ENCODE peak calls at places on chromosomes 13 and 19, in four cellular contexts. I, H, S and U are unnamed samples. For H3K4me1, the result is how much of the 10 kb centered on the place peaks cover.

GRCh38 chr13:47869780-47870179 is 131.3 kb downstream of the SUCLA2 start:
- DNase-seq in H (no peak), I (no peak), S (no peak), U (no peak)

GRCh38 chr13:36778083-36778671 is 40.8 kb upstream of the RFXAP start:
- DNase-seq in I (peak), H (no peak), S (no peak), U (no peak)

GRCh38 chr13:40910324-40911050 is 108.6 kb downstream of the ELF1 start:
- DNase-seq in S (no peak), H (no peak), I (no peak), U (no peak)

GRCh38 chr13:48223016-48223385 is 10.0 kb upstream of the ITM2B start:
- DNase-seq in H (no peak), I (no peak), S (no peak), U (no peak)

GRCh38 chr19:57830071-57830602 is at the start of gene ZNF587B:
- DNase-seq in H (peak), I (peak), S (peak), U (peak)

GRCh38 chr13:83798731-83799130 is 83.5 kb downstream of the SLITRK1 start:
- DNase-seq in I (no peak), H (no peak), S (no peak), U (no peak)

GRCh38 chr13:78609464-78610205 is 6.3 kb upstream of the POU4F1 start:
- DNase-seq in I (peak), H (peak), S (peak), U (peak)

GRCh38 chr19:55497777-55498176 is 9.5 kb downstream of the SSC5D start:
- DNase-seq in I (no peak), S (no peak), H (no peak), U (no peak)

GRCh38 chr13:95920485-95920884 is 132.7 kb downstream of the UGGT2 start:
- DNase-seq in H (no peak), S (no peak), I (peak), U (no peak)

GRCh38 chr19:18233224-18233825 is 7.1 kb upstream of the PDE4C start:
- DNase-seq in I (peak), S (no peak), H (peak), U (peak)

GRCh38 chr19:47315125-47315821 is 5.6 kb downstream of the C5AR1 start:
- DNase-seq in H (peak), I (peak), S (no peak), U (no peak)

GRCh38 chr19:47637550-47637949 is 28.6 kb downstream of the BICRA start:
- DNase-seq in I (no peak), H (no peak), S (no peak), U (no peak)

GRCh38 chr13:70054572-70054971 is 53.1 kb upstream of the ATXN8OS start:
- DNase-seq in S (no peak), H (no peak), I (no peak), U (no peak)

GRCh38 chr19:991174-991931 is 7.2 kb downstream of the WDR18 start:
- DNase-seq in S (peak), I (no peak), H (peak), U (peak)

GRCh38 chr19:54439174-54439851 is 9.7 kb upstream of the LENG8 start:
- DNase-seq in H (peak), S (no peak), I (peak), U (peak)

GRCh38 chr19:48501961-48502719 is 9.5 kb downstream of the LMTK3 start:
- DNase-seq in H (peak), S (peak), I (peak), U (peak)

GRCh38 chr19:28349604-28350003 is 863.3 kb downstream of the UQCRFS1 start:
- DNase-seq in S (no peak), H (no peak), I (no peak), U (no peak)

GRCh38 chr19:12884926-12885748 is 1.9 kb downstream of the KLF1 start:
- DNase-seq in H (peak), I (peak), S (peak), U (peak)

GRCh38 chr19:11460207-11460606 is 20.6 kb downstream of the ELAVL3 start:
- DNase-seq in S (no peak), I (no peak), H (no peak), U (no peak)

GRCh38 chr19:53910170-53910518 is 1.1 kb downstream of the CACNG7 start:
- DNase-seq in S (peak), H (no peak), I (no peak), U (no peak)

GRCh38 chr19:7979559-7979958 is 25.9 kb downstream of the ELAVL1 start:
- DNase-seq in I (no peak), S (peak), H (no peak), U (no peak)

GRCh38 chr19:7297742-7298141 is 3.5 kb upstream of the INSR start:
- DNase-seq in S (peak), H (no peak), I (no peak), U (no peak)

GRCh38 chr19:2087621-2088100 is 8.5 kb downstream of the MOB3A start:
- DNase-seq in S (no peak), H (no peak), I (no peak), U (no peak)
- H3K4me1 ChIP-seq in S (under half), H (under half), I (under half), U (under half)

GRCh38 chr13:44879452-44880058 is 109.7 kb downstream of the NUFIP1 start:
- DNase-seq in I (peak), S (no peak), H (peak), U (no peak)
- TF ChIP-seq CTCF in I (peak), S (no peak), H (peak), U (peak)

DNA sequence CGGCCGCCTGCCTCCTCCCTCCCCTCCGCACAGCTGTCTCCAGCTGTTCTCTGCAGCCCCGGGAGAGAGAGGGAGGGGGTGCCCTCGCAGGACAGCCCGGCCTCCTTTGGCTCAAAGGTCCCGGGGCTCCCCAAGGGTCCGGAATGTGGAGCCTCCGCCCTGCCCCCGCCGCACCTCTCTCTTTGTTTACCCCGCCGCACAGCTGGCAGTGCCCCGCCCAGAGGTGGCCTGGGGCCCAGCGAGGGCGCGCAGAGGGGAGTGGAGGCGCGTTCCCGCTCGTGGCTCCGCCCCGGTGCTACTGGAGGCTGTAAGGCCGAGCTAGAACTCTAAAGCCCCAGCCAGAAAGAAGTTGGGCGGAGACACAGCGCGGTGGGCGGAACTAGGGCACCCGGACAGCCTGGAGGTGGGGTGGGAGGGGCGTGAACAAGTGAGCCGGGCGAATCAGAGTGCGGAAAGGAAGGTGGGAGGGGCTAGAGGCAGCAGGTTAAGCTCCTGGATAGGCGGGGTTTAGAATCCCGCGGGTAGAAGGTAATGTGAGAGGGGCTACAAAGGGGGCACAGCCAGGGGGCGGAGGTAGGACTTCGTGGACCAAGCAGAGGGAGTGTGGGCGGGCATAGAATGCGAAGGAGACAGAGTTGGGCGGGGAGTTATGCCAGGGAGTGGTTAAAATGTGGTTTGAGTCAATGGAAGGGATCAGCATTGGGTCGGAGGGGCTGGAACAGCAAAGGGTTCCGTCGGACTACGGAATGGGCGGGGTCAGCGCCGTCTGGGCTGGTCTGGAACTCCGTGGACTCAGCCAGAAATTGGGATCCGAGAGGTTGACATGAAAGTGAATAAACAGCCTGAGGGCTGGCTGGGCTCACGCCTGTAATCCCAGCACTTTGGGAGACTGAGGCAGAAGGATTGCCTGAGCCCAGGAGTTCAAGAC is 2.8 kb downstream of the LTBP4 start:
- DNase-seq in S (peak), I (peak), H (peak), U (peak)
- H3K4me1 ChIP-seq in S (under half), I (under half), H (half or more), U (under half)

GRCh38 chr13:109207618-109208017 is 578.2 kb downstream of the MYO16 start:
- DNase-seq in S (no peak), H (no peak), I (peak), U (peak)
- TF ChIP-seq CTCF in S (no peak), H (no peak), I (peak), U (peak)

DNA sequence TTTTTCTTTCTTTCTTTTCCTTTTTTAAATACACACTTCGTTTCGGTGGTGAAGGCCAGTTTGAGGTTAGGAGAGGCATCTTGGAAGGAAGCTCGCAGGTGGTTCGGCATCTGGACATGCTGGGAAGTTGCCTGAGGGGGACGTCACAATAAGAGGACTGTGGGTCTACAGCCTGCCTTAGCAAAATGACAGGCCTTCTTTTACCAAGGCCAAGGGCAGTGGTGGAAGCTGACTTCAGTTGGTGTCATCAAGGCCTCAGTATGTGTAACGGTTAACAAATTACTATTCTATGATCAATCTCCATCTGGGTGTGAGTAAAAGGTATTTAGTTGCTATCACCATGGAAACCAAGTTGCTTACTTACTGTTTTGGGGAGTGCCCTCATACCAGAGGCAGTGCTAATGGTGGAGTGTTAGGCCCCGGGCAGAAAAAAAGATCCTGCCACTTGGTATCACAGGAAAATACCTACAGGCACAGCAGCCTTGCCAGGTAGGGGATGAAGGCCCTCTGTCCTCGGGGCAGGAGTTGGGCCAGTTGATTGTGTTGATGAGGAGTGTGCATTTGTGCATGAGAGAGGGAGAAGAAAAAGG is 10.3 kb downstream of the ACTN4 start:
- DNase-seq in I (no peak), S (no peak), H (peak), U (no peak)
- H3K4me1 ChIP-seq in I (half or more), S (half or more), H (half or more), U (under half)

DNA sequence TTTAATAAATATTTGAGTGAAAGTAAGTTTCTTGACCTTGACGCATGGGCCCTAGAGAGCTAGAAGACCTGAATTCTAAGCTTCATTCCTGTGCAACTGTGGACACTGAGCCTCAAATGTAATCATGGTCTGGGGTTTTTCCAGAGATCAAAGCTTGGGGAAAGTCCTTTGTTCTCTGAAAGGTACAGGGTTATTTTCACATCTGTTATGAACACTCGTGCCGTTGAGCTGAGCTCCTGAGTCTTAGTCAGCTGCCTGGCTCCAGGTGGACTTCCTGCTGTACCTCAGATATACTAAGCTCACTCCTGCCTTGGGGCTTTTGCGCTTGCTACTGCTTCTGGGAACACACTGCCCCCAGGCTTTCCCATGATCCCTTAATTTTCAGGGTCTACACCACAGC is 7.5 kb upstream of the ZBTB32 start:
- DNase-seq in H (no peak), S (no peak), I (no peak), U (no peak)
- TF ChIP-seq CTCF in H (no peak), S (no peak), I (no peak), U (no peak)

DNA sequence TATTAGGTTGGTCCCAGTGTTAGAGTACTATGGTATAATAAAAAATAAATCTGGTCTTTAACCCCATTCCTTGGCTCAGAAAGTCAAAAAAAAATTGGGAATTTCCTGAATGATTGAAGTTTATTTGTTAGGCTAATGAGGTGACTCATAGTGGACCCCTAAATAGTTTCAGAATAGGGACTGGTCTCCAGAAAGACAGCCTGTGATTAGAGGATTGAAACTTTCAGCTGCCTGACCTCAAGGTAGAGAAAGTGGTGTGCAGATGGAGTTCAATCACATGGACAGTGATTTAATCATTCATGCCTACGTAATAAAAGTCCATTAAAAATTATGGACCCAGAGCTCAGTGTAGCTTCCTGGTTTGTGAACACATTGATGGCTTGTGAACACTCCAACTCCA is 533.2 kb upstream of the PCDH9 start:
- DNase-seq in H (no peak), S (no peak), I (peak), U (no peak)
- H3K4me1 ChIP-seq in H (under half), S (under half), I (under half), U (under half)